ENCODE peak calls at places on chromosomes 4 and X, in eight cellular contexts. G, I, K, Q, O, Z, D and X are unnamed samples.

GRCh38 chrX:17405225-17405969 is 30.4 kb downstream of the NHS start:
- DNase-seq in Q (no peak), K (peak), D (no peak), I (no peak), G (no peak), Z (no peak), O (no peak), X (no peak)

GRCh38 chr4:147749811-147750321 is 18.0 kb downstream of the ARHGAP10 start:
- DNase-seq in I (no peak), O (peak), G (no peak), D (no peak), Q (no peak), Z (no peak), K (no peak), X (no peak)

GRCh38 chrX:86914569-86914968 is 603.0 kb upstream of the KLHL4 start:
- DNase-seq in I (no peak), Z (no peak), D (no peak), O (no peak), Q (no peak), K (no peak), G (no peak), X (no peak)

GRCh38 chr4:185035284-185035683 is 17.0 kb downstream of the HELT start:
- DNase-seq in K (no peak), G (no peak), Z (no peak), I (no peak), Q (no peak), O (no peak), D (no peak), X (no peak)

GRCh38 chr4:17142232-17142711 is 243.8 kb upstream of the LDB2 start:
- DNase-seq in G (no peak), Z (no peak), O (no peak), I (no peak), D (no peak), Q (no peak), K (no peak), X (no peak)

GRCh38 chr4:118968006-118968405 is 79.4 kb downstream of the SYNPO2 start:
- DNase-seq in G (peak), Z (no peak), K (no peak), I (no peak), Q (no peak), D (no peak), O (peak), X (peak)

GRCh38 chr4:57131849-57132745 is 21.9 kb upstream of the IGFBP7 start:
- DNase-seq in K (no peak), O (peak), G (no peak), I (no peak), Z (peak), D (no peak), Q (no peak), X (no peak)

GRCh38 chr4:5638316-5638715 is 70.0 kb downstream of the EVC2 start:
- DNase-seq in G (no peak), I (no peak), Z (no peak), Q (no peak), O (no peak), D (no peak), K (peak), X (no peak)

GRCh38 chr4:62670509-62670908 is 1470.4 kb downstream of the ADGRL3 start:
- DNase-seq in K (no peak), I (no peak), D (no peak), Z (peak), G (no peak), O (no peak), Q (no peak), X (no peak)

GRCh38 chr4:168200685-168201084 is 108.3 kb downstream of the ANXA10 start:
- DNase-seq in G (no peak), Z (no peak), Q (no peak), K (peak), I (no peak), D (no peak), O (no peak), X (no peak)

GRCh38 chr4:3225946-3226345 is 23.0 kb upstream of the MSANTD1 start:
- DNase-seq in D (peak), G (no peak), I (no peak), Q (no peak), Z (no peak), K (no peak), O (no peak), X (no peak)

GRCh38 chr4:14711259-14711658 is 291.0 kb upstream of the CPEB2 start:
- DNase-seq in K (no peak), Z (no peak), I (no peak), D (no peak), G (no peak), Q (no peak), O (no peak), X (no peak)

GRCh38 chr4:148850257-148850995 is 408.2 kb upstream of the NR3C2 start:
- DNase-seq in G (no peak), K (peak), Q (no peak), Z (no peak), O (peak), I (no peak), D (no peak), X (no peak)

GRCh38 chr4:169253087-169253675 is 17.6 kb downstream of the SH3RF1 start:
- DNase-seq in D (no peak), Q (no peak), O (peak), I (no peak), K (no peak), G (no peak), Z (no peak), X (no peak)

GRCh38 chrX:70049925-70050324 is at the start of gene AWAT2:
- DNase-seq in Q (no peak), I (no peak), G (no peak), D (no peak), O (no peak), Z (no peak), K (no peak), X (no peak)

GRCh38 chr4:69489856-69490255 is 5.8 kb downstream of the UGT2B4 start:
- DNase-seq in Z (no peak), G (no peak), O (no peak), I (no peak), Q (no peak), K (no peak), D (no peak), X (no peak)

GRCh38 chrX:146615807-146616206 is 193.8 kb upstream of the CXorf51B start:
- DNase-seq in O (peak), Q (no peak), D (no peak), K (no peak), I (no peak), Z (peak), G (no peak), X (no peak)